ENCODE peak calls at places on chromosomes 7 and 10, in four cellular contexts. E is kidney epithelial cell; J is CD8-positive, alpha-beta T cell; W is HCT116. O is an unnamed sample.

GRCh38 chr7:129989466-129989865 is 36.7 kb upstream of the UBE2H start:
- DNase-seq in W (peak; percentile 46), E (no peak), J (no peak), O (no peak)

GRCh38 chr7:101177644-101178043 is 2.4 kb downstream of the NAT16 start:
- DNase-seq in W (no peak), E (no peak), J (no peak), O (no peak)

GRCh38 chr10:123538401-123539320 is 127.5 kb upstream of the GPR26 start:
- DNase-seq in E (no peak), J (no peak), W (no peak), O (no peak)

GRCh38 chr7:112205348-112206237 is 606 bp downstream of the DOCK4 start:
- DNase-seq in W (peak; percentile 7), E (no peak), J (no peak), O (peak; percentile 31)

GRCh38 chr10:91602449-91602848 is 30.4 kb downstream of the PPP1R3C start:
- DNase-seq in J (no peak), W (no peak), E (no peak), O (no peak)

GRCh38 chr10:6089334-6090219 is 743 bp downstream of the RBM17 start:
- DNase-seq in E (no peak), W (no peak), J (no peak), O (peak; percentile 25)

GRCh38 chr10:113056468-113057021 is 106.5 kb downstream of the TCF7L2 start:
- DNase-seq in E (no peak), W (no peak), J (no peak), O (no peak)

GRCh38 chr7:70325509-70326101 is 727.3 kb downstream of the AUTS2 start:
- DNase-seq in W (no peak), J (no peak), E (peak; percentile 34), O (no peak)

GRCh38 chr7:514651-515598 is 4.7 kb downstream of the PDGFA start:
- DNase-seq in W (no peak), E (no peak), J (no peak), O (no peak)

GRCh38 chr10:18582803-18583202 is 68.6 kb downstream of the NSUN6 start:
- DNase-seq in E (no peak), J (no peak), W (no peak), O (no peak)

GRCh38 chr10:18577823-18578685 is 73.3 kb downstream of the NSUN6 start:
- DNase-seq in E (no peak), W (no peak), J (no peak), O (no peak)

GRCh38 chr10:18583575-18584270 is 67.7 kb downstream of the NSUN6 start:
- DNase-seq in J (no peak), W (no peak), E (no peak), O (no peak)
- TF ChIP-seq CTCF in J (peak; percentile 26), W (peak; percentile 35), E (no peak), O (peak; percentile 14)

GRCh38 chr7:131222171-131222570 is 105.5 kb upstream of the MKLN1 start:
- DNase-seq in J (no peak), E (no peak), W (no peak), O (no peak)
- TF ChIP-seq CTCF in J (no peak), E (no peak), W (no peak), O (no peak)

GRCh38 chr7:28754027-28754426 is 204.1 kb downstream of the TRIL start:
- DNase-seq in W (no peak), E (no peak), J (no peak), O (no peak)
- TF ChIP-seq CTCF in W (no peak), E (no peak), J (no peak), O (no peak)

GRCh38 chr7:27133409-27134157 is 3.0 kb upstream of the HOXA4 start:
- DNase-seq in E (no peak), W (no peak), J (no peak), O (no peak)
- TF ChIP-seq CTCF in E (no peak), W (no peak), J (no peak), O (no peak)

GRCh38 chr10:2942937-2943336 is 124.4 kb upstream of the PFKP start:
- DNase-seq in W (no peak), J (no peak), E (no peak), O (no peak)

GRCh38 chr10:2935647-2936386 is 131.5 kb upstream of the PFKP start:
- DNase-seq in W (no peak), J (no peak), E (no peak), O (no peak)

GRCh38 chr10:2933924-2934323 is 133.4 kb upstream of the PFKP start:
- DNase-seq in W (no peak), E (no peak), J (no peak), O (no peak)

GRCh38 chr10:2936816-2937215 is 130.5 kb upstream of the PFKP start:
- DNase-seq in W (no peak), J (no peak), E (no peak), O (no peak)

DNA sequence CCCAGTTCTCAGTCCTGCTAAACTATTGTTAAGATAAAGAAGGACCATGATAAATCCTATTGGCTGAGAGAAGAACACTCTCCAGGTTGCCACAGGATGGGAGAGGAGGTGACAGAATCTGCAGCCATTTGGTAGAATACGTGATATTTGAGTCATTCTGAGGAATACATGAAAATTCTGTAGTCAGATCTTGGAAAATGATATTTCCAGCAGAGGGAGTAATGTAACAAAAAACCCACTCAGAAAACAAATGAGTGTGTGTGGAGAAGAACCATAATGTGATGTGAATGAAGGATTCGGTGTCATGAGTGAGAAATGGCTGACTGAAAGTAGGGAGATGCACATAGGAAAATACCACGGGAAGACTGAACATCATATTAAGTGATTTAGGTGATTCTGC is 128.5 kb upstream of the PFKP start:
- DNase-seq in J (no peak), E (no peak), W (no peak), O (no peak)
- TF ChIP-seq CTCF in J (no peak), E (no peak), W (no peak), O (no peak)

DNA sequence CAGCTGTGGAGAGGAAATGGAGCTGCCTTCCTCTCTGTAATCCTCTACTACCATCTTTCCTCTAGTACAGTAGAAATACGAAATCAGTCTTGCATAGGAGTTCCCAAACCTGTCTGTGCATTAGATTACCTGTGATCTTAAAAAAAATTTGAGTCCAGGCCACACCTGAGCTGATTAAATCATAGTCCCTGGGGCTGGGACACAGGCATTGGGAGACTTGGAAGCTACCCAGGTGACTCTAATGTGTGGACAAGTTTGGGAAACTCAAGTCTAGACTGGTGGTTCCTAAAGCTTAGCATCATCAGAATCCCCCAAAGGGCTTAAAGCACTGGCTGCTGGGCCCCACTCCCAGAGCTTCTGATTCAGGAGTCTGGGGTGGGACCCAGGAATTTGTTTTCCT is 152.7 kb upstream of the GLI3 start:
- DNase-seq in J (no peak), W (no peak), E (no peak), O (no peak)
- TF ChIP-seq CTCF in J (no peak), W (no peak), E (no peak), O (no peak)

GRCh38 chr10:52172581-52172980 is 141.5 kb upstream of the DKK1 start:
- DNase-seq in W (no peak), E (no peak), J (no peak), O (no peak)
- TF ChIP-seq CTCF in W (peak; percentile 31), E (no peak), J (no peak), O (no peak)

GRCh38 chr10:24882047-24882698 is 70.2 kb downstream of the PRTFDC1 start:
- DNase-seq in E (no peak), W (no peak), J (peak; percentile 31), O (no peak)
- TF ChIP-seq CTCF in E (no peak), W (no peak), J (no peak), O (no peak)

GRCh38 chr7:5603193-5604140 is 178.0 kb downstream of the RNF216 start:
- DNase-seq in J (no peak), W (no peak), E (no peak), O (no peak)
- TF ChIP-seq CTCF in J (no peak), W (no peak), E (no peak), O (no peak)